ENCODE peak calls at places on chromosomes 4 and X, in nine cellular contexts. Q, N, Z, Y, F, O, W, G and L are unnamed samples. For H3K27me3, the result is how much of the 10 kb centered on the place peaks cover.

GRCh38 chr4:26452565-26453531 is 37.4 kb downstream of the CCKAR start:
- DNase-seq in Q (no peak), N (no peak), Z (no peak), Y (no peak), F (no peak), O (no peak), W (peak), G (no peak), L (no peak)

GRCh38 chr4:163085085-163085484 is 81.6 kb downstream of the NAF1 start:
- DNase-seq in Q (no peak), N (no peak), Z (no peak), Y (no peak), F (no peak), O (no peak), W (no peak), G (no peak), L (no peak)

GRCh38 chr4:174214102-174214878 is 69.2 kb downstream of the FBXO8 start:
- DNase-seq in Q (no peak), N (no peak), Z (no peak), Y (peak), F (no peak), O (no peak), W (peak), G (no peak), L (no peak)

GRCh38 chr4:1414831-1415680 is 8.8 kb upstream of the NKX1-1 start:
- DNase-seq in Q (no peak), N (no peak), Z (no peak), Y (no peak), F (no peak), O (peak), W (peak), G (peak), L (no peak)

GRCh38 chr4:106365613-106366012 is 3.0 kb downstream of the GIMD1 start:
- DNase-seq in Q (peak), N (peak), Z (no peak), Y (peak), F (no peak), O (no peak), W (no peak), G (no peak), L (peak)

GRCh38 chr4:158333820-158334219 is 123.5 kb downstream of the TMEM144 start:
- DNase-seq in Q (no peak), N (no peak), Z (no peak), Y (no peak), F (no peak), O (no peak), W (peak), G (no peak), L (no peak)

GRCh38 chrX:154751121-154751668 is 318 bp upstream of the GAB3 start:
- DNase-seq in Q (no peak), N (no peak), Z (no peak), Y (no peak), F (no peak), O (no peak), W (no peak), G (no peak), L (no peak)

GRCh38 chr4:151955721-151956340 is 195.0 kb upstream of the GATB start:
- DNase-seq in Q (peak), N (no peak), Z (no peak), Y (peak), F (no peak), O (no peak), W (no peak), G (no peak), L (no peak)

GRCh38 chr4:120694973-120695372 is 227.6 kb downstream of the PRDM5 start:
- DNase-seq in Q (peak), N (peak), Z (peak), Y (peak), F (peak), O (no peak), W (no peak), G (no peak), L (peak)

GRCh38 chr4:10074767-10075105 is 41.9 kb downstream of the WDR1 start:
- DNase-seq in Q (peak), N (peak), Z (peak), Y (peak), F (no peak), O (no peak), W (peak), G (no peak), L (no peak)

GRCh38 chrX:15292861-15293260 is 22.6 kb downstream of the ASB11 start:
- DNase-seq in Q (no peak), N (peak), Z (no peak), Y (no peak), F (no peak), O (no peak), W (no peak), G (no peak), L (no peak)

GRCh38 chr4:152352645-152353116 is 183.2 kb downstream of the FBXW7 start:
- DNase-seq in Q (peak), N (peak), Z (peak), Y (peak), F (peak), O (peak), W (peak), G (no peak), L (peak)

GRCh38 chr4:33722254-33722653 is 2522.1 kb downstream of the ARAP2 start:
- DNase-seq in Q (peak), N (no peak), Z (no peak), Y (peak), F (no peak), O (no peak), W (no peak), G (no peak), L (no peak)

GRCh38 chr4:84582302-84582987 is 482 bp upstream of the CDS1 start:
- DNase-seq in Q (peak), N (peak), Z (peak), Y (peak), F (peak), O (peak), W (peak), G (peak), L (no peak)

GRCh38 chr4:98260579-98261290 is 449 bp upstream of the RAP1GDS1 start:
- DNase-seq in Q (peak), N (peak), Z (peak), Y (peak), F (peak), O (peak), W (peak), G (peak), L (peak)

GRCh38 chr4:98267498-98267897 is 6.3 kb downstream of the RAP1GDS1 start:
- DNase-seq in Q (no peak), N (no peak), Z (no peak), Y (no peak), F (no peak), O (no peak), W (no peak), G (no peak), L (no peak)

GRCh38 chr4:98260047-98260578 is 1.1 kb upstream of the RAP1GDS1 start:
- DNase-seq in Q (peak), N (peak), Z (peak), Y (no peak), F (peak), O (peak), W (no peak), G (no peak), L (no peak)

GRCh38 chr4:98261291-98262271 is at the start of gene RAP1GDS1:
- DNase-seq in Q (peak), N (peak), Z (peak), Y (peak), F (peak), O (peak), W (peak), G (peak), L (no peak)

DNA sequence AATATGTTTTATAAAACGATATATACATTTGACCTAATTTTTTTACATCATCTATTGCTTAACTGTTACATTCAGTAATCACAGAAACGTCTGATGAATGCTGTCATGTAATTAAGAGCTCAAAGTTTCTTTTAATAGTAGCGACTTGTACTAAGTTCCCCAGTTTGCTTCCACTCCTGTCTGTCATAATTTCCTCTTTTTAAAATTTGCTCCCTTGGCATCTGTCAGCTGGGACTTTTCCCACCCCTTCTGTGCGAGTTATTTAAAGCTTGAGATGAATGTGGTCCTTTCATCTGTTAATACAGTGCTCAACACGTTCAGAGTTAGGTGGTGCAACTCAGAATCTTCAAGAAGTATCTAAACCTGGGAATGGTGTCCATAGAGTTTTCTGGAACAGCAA is 1.2 kb downstream of the RAP1GDS1 start:
- DNase-seq in Q (no peak), N (no peak), Z (no peak), Y (no peak), F (no peak), O (no peak), W (no peak), G (no peak), L (no peak)
- H3K4me3 ChIP-seq in Q (peak), N (peak), Z (peak), Y (peak), F (peak), O (peak), W (peak), G (peak), L (peak)

GRCh38 chrX:132958086-132958703 is at the start of gene HS6ST2:
- DNase-seq in Q (no peak), N (peak), Z (peak), Y (no peak), F (no peak), O (peak), W (peak), G (no peak), L (no peak)

GRCh38 chrX:132956421-132957210 is 1.8 kb downstream of the HS6ST2 start:
- DNase-seq in Q (no peak), N (no peak), Z (no peak), Y (no peak), F (no peak), O (no peak), W (peak), G (no peak), L (no peak)

GRCh38 chrX:132955710-132956109 is 2.7 kb downstream of the HS6ST2 start:
- DNase-seq in Q (no peak), N (no peak), Z (no peak), Y (no peak), F (no peak), O (no peak), W (no peak), G (no peak), L (no peak)

GRCh38 chrX:132954323-132954722 is 4.1 kb downstream of the HS6ST2 start:
- DNase-seq in Q (no peak), N (no peak), Z (no peak), Y (no peak), F (no peak), O (no peak), W (no peak), G (no peak), L (no peak)

GRCh38 chrX:132957211-132958085 is 981 bp downstream of the HS6ST2 start:
- DNase-seq in Q (peak), N (peak), Z (peak), Y (no peak), F (no peak), O (no peak), W (peak), G (no peak), L (no peak)
- H3K27me3 ChIP-seq in Q (under half), N (under half), Z (under half), Y (under half), F (under half), O (half or more), W (half or more), G (under half), L (under half)

DNA sequence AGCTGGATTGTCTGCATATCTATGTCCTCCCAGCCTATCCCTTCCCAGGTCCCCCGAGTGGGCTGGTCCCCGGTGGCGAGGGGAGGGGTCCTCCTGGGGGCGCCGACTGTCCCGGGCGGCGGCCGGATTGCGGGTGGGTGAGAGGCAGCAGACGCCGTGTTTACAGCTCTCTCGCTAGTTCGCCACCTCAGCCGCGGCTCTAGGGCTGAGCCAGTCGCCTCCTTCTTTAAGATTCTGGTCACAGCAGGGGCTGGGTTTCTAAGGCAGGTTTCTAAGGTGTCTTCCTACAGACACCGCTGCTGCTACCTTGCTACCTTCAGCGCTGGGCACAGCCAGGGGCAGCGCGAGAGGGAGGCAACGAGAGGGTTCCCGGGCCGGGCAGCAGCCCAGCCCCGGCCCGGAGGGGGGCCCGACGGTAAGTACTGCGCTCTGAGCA is 57.2 kb downstream of the FRMPD3 start:
- DNase-seq in Q (no peak), N (no peak), Z (no peak), Y (no peak), F (no peak), O (no peak), W (no peak), G (no peak), L (no peak)
- H3K4me3 ChIP-seq in Q (no peak), N (no peak), Z (no peak), Y (no peak), F (no peak), O (peak), W (no peak), G (no peak), L (no peak)

DNA sequence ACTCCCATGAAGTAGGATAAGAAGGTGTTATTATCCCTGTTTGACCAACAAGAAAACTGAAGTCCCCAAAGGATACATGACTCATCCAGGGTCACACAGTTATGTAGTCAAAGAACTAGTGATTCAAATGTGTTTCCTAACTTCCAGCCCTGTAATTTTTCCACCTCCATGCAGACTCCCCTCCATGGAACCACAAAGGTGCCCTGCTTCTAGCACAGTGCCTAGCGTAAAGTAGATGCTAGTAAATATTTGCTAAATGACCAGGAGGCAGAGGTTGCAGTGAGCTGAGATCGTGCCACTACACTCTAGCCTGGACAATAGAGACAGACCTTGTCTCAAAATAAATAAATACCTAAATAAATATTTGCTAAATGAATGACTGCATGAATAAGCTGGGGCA is 55.8 kb downstream of the FRMPD3 start:
- DNase-seq in Q (no peak), N (no peak), Z (no peak), Y (no peak), F (no peak), O (no peak), W (no peak), G (no peak), L (no peak)
- H3K27me3 ChIP-seq in Q (under half), N (under half), Z (under half), Y (under half), F (half or more), O (half or more), W (under half), G (under half), L (under half)

DNA sequence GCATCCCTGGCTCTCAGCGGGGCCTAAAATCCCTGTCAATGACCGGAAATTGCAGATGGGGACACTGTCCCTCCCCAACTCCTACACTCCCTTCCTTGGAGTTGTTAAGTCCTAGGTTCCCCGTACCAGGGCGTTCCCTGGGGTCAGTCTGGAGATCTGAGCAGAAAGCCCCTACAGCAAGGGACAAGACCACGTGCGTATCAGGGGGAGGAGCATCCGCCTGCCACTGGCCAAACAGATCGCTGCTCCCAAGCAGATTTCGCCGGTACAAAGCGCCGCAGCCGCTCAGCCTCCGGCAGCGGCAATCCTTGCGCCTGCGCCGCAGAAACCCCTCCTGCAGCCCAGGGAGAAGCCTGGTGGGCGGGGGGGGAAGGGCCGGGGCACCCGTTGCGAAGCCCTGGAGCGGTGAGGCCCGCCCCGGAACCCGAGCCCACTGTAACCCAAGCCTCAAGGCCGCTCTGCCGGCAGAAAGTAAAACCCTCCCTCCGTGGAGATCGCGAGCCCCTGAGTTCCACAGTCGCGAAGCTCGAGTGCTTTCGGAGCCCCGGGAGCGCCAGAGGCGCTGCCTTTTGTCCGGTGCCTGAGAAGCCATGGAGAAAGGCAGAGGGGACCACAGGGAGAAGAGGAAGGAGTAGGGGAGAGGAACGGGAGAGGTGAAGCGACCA is 2.7 kb downstream of the CRMP1 start:
- DNase-seq in Q (peak), N (no peak), Z (peak), Y (peak), F (no peak), O (no peak), W (peak), G (no peak), L (no peak)
- H3K4me3 ChIP-seq in Q (peak), N (no peak), Z (peak), Y (no peak), F (no peak), O (no peak), W (peak), G (no peak), L (no peak)

GRCh38 chr4:8855781-8856245 is 15.8 kb downstream of the HMX1 start:
- DNase-seq in Q (no peak), N (no peak), Z (peak), Y (no peak), F (no peak), O (no peak), W (peak), G (no peak), L (no peak)
- H3K27me3 ChIP-seq in Q (under half), N (half or more), Z (under half), Y (half or more), F (half or more), O (half or more), W (half or more), G (under half), L (half or more)

GRCh38 chr4:159341486-159341885 is 238.6 kb downstream of the RAPGEF2 start:
- DNase-seq in Q (no peak), N (no peak), Z (no peak), Y (peak), F (no peak), O (no peak), W (no peak), G (no peak), L (no peak)
- H3K4me3 ChIP-seq in Q (no peak), N (no peak), Z (no peak), Y (no peak), F (no peak), O (no peak), W (no peak), G (no peak), L (no peak)

GRCh38 chr4:138218976-138219375 is 23.2 kb downstream of the SLC7A11 start:
- DNase-seq in Q (no peak), N (no peak), Z (no peak), Y (no peak), F (no peak), O (no peak), W (no peak), G (no peak), L (no peak)

GRCh38 chr4:138223191-138223910 is 18.8 kb downstream of the SLC7A11 start:
- DNase-seq in Q (no peak), N (peak), Z (no peak), Y (no peak), F (no peak), O (no peak), W (no peak), G (no peak), L (no peak)

GRCh38 chr4:138222041-138222440 is 20.1 kb downstream of the SLC7A11 start:
- DNase-seq in Q (peak), N (peak), Z (no peak), Y (peak), F (no peak), O (no peak), W (no peak), G (no peak), L (no peak)

GRCh38 chr4:138216272-138216867 is 25.8 kb downstream of the SLC7A11 start:
- DNase-seq in Q (no peak), N (no peak), Z (no peak), Y (no peak), F (no peak), O (no peak), W (no peak), G (no peak), L (no peak)

DNA sequence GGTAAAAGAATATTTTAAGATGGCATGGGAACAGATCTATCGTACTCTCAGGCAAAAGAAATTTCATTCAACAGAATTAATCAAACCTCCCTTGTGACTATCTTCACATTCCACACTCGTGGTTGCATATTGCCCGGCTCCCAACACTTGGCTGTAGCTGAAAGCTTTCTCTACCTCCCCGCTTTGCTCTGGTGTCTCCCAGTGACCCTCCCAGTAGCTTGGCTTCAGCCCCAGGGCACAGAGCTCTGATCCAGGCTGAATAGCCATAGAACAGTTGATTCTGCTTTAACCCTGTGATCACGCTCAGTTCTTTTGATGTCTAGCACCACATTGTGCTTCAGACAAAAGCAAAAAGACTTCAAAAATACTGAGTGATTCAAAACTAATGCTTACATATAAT is 24.6 kb downstream of the SLC7A11 start:
- DNase-seq in Q (no peak), N (no peak), Z (no peak), Y (no peak), F (no peak), O (no peak), W (no peak), G (no peak), L (no peak)
- H3K27me3 ChIP-seq in Q (under half), N (under half), Z (under half), Y (under half), F (under half), O (under half), W (under half), G (under half), L (under half)

GRCh38 chrX:102658551-102658950 is 7.3 kb downstream of the GPRASP1 start:
- DNase-seq in Q (no peak), N (no peak), Z (no peak), Y (peak), F (no peak), O (no peak), W (no peak), G (no peak), L (no peak)

GRCh38 chrX:102654696-102655095 is 3.4 kb downstream of the GPRASP1 start:
- DNase-seq in Q (no peak), N (no peak), Z (no peak), Y (no peak), F (no peak), O (no peak), W (no peak), G (no peak), L (no peak)

GRCh38 chrX:102659790-102660757 is 8.8 kb downstream of the GPRASP1 start:
- DNase-seq in Q (peak), N (peak), Z (peak), Y (peak), F (peak), O (peak), W (peak), G (peak), L (peak)
- H3K4me3 ChIP-seq in Q (peak), N (peak), Z (peak), Y (peak), F (no peak), O (peak), W (peak), G (peak), L (peak)